ENCODE peak calls at places on chromosome 4, in seven cellular contexts. U is tibial nerve; L is mammary epithelial cell; I is CD4-positive, alpha-beta memory T cell; Y is tibial artery; O is K562; Q is H9. T is an unnamed sample. For H3K9me3 and H3K4me1, the result is how much of the 10 kb centered on the place peaks cover.

GRCh38 chr4:110112056-110112455 is 86.4 kb downstream of the ELOVL6 start:
- DNase-seq in U (no peak), L (no peak), I (no peak), Y (no peak), O (no peak), Q (no peak), T (no peak)

GRCh38 chr4:94453534-94453963 is 1.8 kb downstream of the PDLIM5 start:
- DNase-seq in U (no peak), L (no peak), I (no peak), Y (no peak), O (peak), Q (no peak), T (no peak)

GRCh38 chr4:5276475-5277045 is 225.3 kb downstream of the STK32B start:
- DNase-seq in U (no peak), L (no peak), I (no peak), Y (no peak), O (no peak), Q (no peak), T (no peak)

GRCh38 chr4:173556398-173557131 is 26.5 kb upstream of the HAND2 start:
- DNase-seq in U (no peak), L (no peak), I (no peak), Y (no peak), O (no peak), Q (no peak), T (no peak)

GRCh38 chr4:16253127-16253960 is 27.1 kb upstream of the TAPT1 start:
- DNase-seq in U (no peak), L (peak), I (no peak), Y (no peak), O (no peak), Q (no peak), T (no peak)

GRCh38 chr4:76208005-76208765 is 5.4 kb downstream of the SCARB2 start:
- DNase-seq in U (peak), L (peak), I (no peak), Y (peak), O (peak), Q (no peak), T (peak)

GRCh38 chr4:141246243-141246642 is 25.5 kb downstream of the ZNF330 start:
- DNase-seq in U (no peak), L (no peak), I (no peak), Y (no peak), O (no peak), Q (no peak), T (no peak)

GRCh38 chr4:16065066-16065465 is 18.8 kb downstream of the PROM1 start:
- DNase-seq in U (no peak), L (no peak), I (no peak), Y (no peak), O (no peak), Q (no peak), T (no peak)

GRCh38 chr4:184968784-184969201 is 49.5 kb upstream of the HELT start:
- DNase-seq in U (no peak), L (peak), I (no peak), Y (no peak), O (no peak), Q (peak), T (no peak)

GRCh38 chr4:176642472-176642871 is 150.2 kb downstream of the VEGFC start:
- DNase-seq in U (no peak), L (no peak), I (no peak), Y (no peak), O (no peak), Q (peak), T (no peak)

GRCh38 chr4:30765022-30765421 is 44.9 kb downstream of the PCDH7 start:
- DNase-seq in U (no peak), L (no peak), I (no peak), Y (no peak), O (no peak), Q (no peak), T (no peak)

GRCh38 chr4:84498203-84499026 is 677 bp downstream of the NKX6-1 start:
- DNase-seq in U (no peak), L (peak), I (no peak), Y (no peak), O (no peak), Q (peak), T (no peak)
- H3K9me3 ChIP-seq in U (under half), L (under half), I (under half), Y (under half), O (under half), Q (under half), T (under half)

GRCh38 chr4:37908488-37909343 is 17.8 kb downstream of the TBC1D1 start:
- DNase-seq in U (no peak), L (peak), I (no peak), Y (no peak), O (no peak), Q (no peak), T (no peak)
- H3K4me1 ChIP-seq in U (under half), L (under half), I (under half), Y (under half), O (under half), Q (under half), T (half or more)

DNA sequence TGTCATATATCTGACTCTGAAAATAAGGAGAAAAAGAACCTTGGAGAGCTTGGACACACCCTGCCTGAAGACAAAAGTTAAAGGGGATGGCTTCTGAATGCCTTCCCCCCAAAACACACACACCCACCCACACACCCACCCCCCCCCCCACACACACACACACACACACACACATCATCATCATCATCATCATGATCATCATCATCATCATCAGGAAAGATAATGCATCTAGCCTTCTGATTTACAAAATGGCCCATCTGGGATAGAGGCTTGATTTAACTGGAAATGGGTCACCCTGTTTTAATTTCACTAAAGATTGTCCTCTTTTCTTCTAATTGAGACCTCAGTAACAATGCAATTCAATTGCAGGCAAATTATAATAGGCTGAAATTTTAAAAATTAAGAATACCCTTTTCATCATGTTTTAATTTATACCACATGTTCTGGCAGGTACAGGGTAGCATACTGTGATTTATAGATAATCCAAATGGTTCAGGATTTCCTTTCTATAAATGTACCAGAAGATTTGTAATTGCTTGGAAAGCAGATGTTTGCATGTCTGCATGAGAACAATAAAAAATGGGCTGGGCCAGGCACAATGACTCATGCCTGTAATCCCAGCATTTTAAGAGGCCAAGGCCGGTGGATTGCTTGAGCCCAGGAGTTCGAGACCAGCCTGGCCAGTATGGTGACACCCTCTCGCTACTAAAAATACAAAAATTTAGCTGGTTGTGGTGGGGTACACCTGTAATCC is 56.5 kb downstream of the TRIM2 start:
- DNase-seq in U (no peak), L (no peak), I (no peak), Y (no peak), O (no peak), Q (no peak), T (no peak)
- H3K27ac ChIP-seq in U (no peak), L (no peak), I (no peak), Y (no peak), O (no peak), Q (peak), T (no peak)

GRCh38 chr4:179292443-179292842 is 1850.2 kb upstream of the AGA start:
- DNase-seq in U (no peak), L (no peak), I (no peak), Y (no peak), O (no peak), Q (no peak), T (no peak)
- H3K9me3 ChIP-seq in U (under half), L (under half), I (under half), Y (under half), O (under half), Q (under half), T (under half)

GRCh38 chr4:6924361-6924779 is 14.7 kb downstream of the TBC1D14 start:
- DNase-seq in U (no peak), L (no peak), I (no peak), Y (no peak), O (no peak), Q (no peak), T (no peak)

GRCh38 chr4:6926681-6927478 is 17.3 kb downstream of the TBC1D14 start:
- DNase-seq in U (no peak), L (no peak), I (peak), Y (no peak), O (peak), Q (no peak), T (no peak)

GRCh38 chr4:6926081-6926480 is 16.5 kb downstream of the TBC1D14 start:
- DNase-seq in U (no peak), L (no peak), I (no peak), Y (no peak), O (no peak), Q (no peak), T (no peak)

GRCh38 chr4:6923507-6923906 is 13.9 kb downstream of the TBC1D14 start:
- DNase-seq in U (no peak), L (no peak), I (no peak), Y (no peak), O (no peak), Q (no peak), T (no peak)

GRCh38 chr4:6925357-6925836 is 15.8 kb downstream of the TBC1D14 start:
- DNase-seq in U (no peak), L (no peak), I (peak), Y (no peak), O (peak), Q (no peak), T (no peak)
- H3K4me1 ChIP-seq in U (under half), L (under half), I (half or more), Y (under half), O (under half), Q (under half), T (under half)

DNA sequence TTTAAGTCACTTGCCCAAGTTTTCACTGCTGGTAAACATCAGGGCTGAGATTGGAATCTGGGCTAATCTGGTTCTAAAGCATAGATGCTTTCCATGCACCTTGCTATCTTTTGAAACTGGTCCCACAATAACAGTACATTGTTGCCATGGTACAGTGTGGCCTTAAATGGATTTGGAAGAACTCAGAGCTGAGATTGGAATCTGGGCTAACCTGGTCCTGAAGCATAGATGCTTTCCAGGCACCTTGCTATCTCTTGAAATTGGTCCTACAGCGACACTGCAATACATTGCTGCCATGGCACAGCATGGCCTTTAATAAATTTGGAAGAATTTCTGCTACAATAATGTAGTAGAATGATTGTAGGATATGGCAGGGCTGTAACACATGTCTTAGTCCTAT is 28.6 kb downstream of the DAPP1 start:
- DNase-seq in U (no peak), L (no peak), I (no peak), Y (no peak), O (no peak), Q (no peak), T (no peak)
- H3K27ac ChIP-seq in U (no peak), L (no peak), I (peak), Y (no peak), O (no peak), Q (no peak), T (no peak)

GRCh38 chr4:38768968-38769394 is 13.8 kb downstream of the TLR10 start:
- DNase-seq in U (no peak), L (no peak), I (no peak), Y (no peak), O (no peak), Q (no peak), T (no peak)
- H3K9me3 ChIP-seq in U (under half), L (under half), I (under half), Y (under half), O (under half), Q (under half), T (under half)

GRCh38 chr4:88779431-88779830 is 81.8 kb upstream of the NAP1L5 start:
- DNase-seq in U (no peak), L (no peak), I (no peak), Y (no peak), O (no peak), Q (no peak), T (no peak)
- H3K4me1 ChIP-seq in U (under half), L (under half), I (under half), Y (under half), O (under half), Q (under half), T (under half)

DNA sequence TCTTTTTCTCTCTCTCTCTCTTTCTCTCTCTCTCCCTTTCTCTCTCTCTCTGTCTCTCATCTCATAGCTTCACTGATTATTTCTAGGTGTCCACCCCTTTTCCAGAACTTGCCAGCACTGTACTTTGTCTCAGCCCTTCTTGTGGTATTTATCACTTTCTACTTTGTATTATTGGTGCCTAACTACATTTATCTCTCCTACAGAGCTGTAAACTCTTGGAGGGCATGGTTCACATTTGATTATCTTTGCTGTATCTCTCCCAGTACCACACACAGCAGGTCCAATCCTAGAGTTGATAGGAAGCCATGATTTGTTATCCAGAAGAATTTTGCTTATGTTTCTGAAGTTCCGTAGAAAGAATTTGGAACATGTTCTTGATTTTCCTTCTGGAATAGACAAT is 5.2 kb upstream of the PRKG2 start:
- DNase-seq in U (no peak), L (no peak), I (no peak), Y (no peak), O (no peak), Q (no peak), T (no peak)
- H3K27ac ChIP-seq in U (no peak), L (no peak), I (no peak), Y (no peak), O (no peak), Q (no peak), T (no peak)